ENCODE peak calls at places on chromosomes 3 and 15, in six cellular contexts. C is cardiac muscle cell, I is H54, U is lower leg skin, J is mammary epithelial cell, A is amniotic stem cell. Y is an unnamed sample.
A peak's percentile ranks its signal among the peaks of the same experiment; 100 is the strongest.

GRCh38 chr3:56042326-56042951 is 425.8 kb downstream of the ERC2 start:
- DNase-seq in C (peak; percentile 71), I (no peak), U (no peak), J (peak; percentile 16), A (peak; percentile 35), Y (peak; percentile 61)

GRCh38 chr3:12875857-12876451 is 34.6 kb upstream of the RPL32 start:
- DNase-seq in C (peak; percentile 95), I (no peak), U (no peak), J (no peak), A (no peak), Y (no peak)

GRCh38 chr15:41465822-41466421 is 27.8 kb upstream of the ITPKA start:
- DNase-seq in C (peak; percentile 49), I (no peak), U (no peak), J (peak; percentile 37), A (no peak), Y (peak; percentile 59)

GRCh38 chr3:44264146-44264545 is 22.5 kb downstream of the TOPAZ1 start:
- DNase-seq in C (no peak), I (no peak), U (no peak), J (no peak), A (no peak), Y (peak; percentile 6)

GRCh38 chr3:138434875-138435772 is 708 bp downstream of the ESYT3 start:
- DNase-seq in C (peak; percentile 28), I (no peak), U (no peak), J (no peak), A (no peak), Y (no peak)

GRCh38 chr15:43776101-43776717 is 557 bp downstream of the ELL3 start:
- DNase-seq in C (peak; percentile 19), I (no peak), U (peak; percentile 91), J (no peak), A (no peak), Y (no peak)

GRCh38 chr3:128502-128901 is 68.1 kb upstream of the CHL1 start:
- DNase-seq in C (no peak), I (no peak), U (no peak), J (no peak), A (no peak), Y (no peak)

GRCh38 chr15:37045859-37046318 is 54.5 kb downstream of the MEIS2 start:
- DNase-seq in C (no peak), I (no peak), U (no peak), J (no peak), A (no peak), Y (no peak)

GRCh38 chr15:100078511-100079220 is 263.1 kb downstream of the ADAMTS17 start:
- DNase-seq in C (no peak), I (no peak), U (no peak), J (peak; percentile 76), A (no peak), Y (peak; percentile 49)

GRCh38 chr15:78795043-78795442 is 16.2 kb downstream of the ADAMTS7 start:
- DNase-seq in C (no peak), I (no peak), U (no peak), J (no peak), A (no peak), Y (no peak)

GRCh38 chr15:100861511-100861991 is 18.1 kb upstream of the ALDH1A3 start:
- DNase-seq in C (no peak), I (no peak), U (peak; percentile 86), J (no peak), A (no peak), Y (no peak)

GRCh38 chr3:51678685-51679084 is 7.6 kb downstream of the TEX264 start:
- DNase-seq in C (no peak), I (no peak), U (no peak), J (peak; percentile 22), A (no peak), Y (no peak)

GRCh38 chr3:172675371-172676193 is 35.3 kb downstream of the NCEH1 start:
- DNase-seq in C (peak; percentile 64), I (no peak), U (no peak), J (peak; percentile 52), A (no peak), Y (peak; percentile 75)